ENCODE peak calls at places on chromosomes 16 and 17, in six cellular contexts. U, W, M, R, T and I are unnamed samples.

GRCh38 chr17:40551091-40551873 is 14.0 kb downstream of the CCR7 start:
- DNase-seq in R (no peak), U (peak; percentile 86), W (no peak), M (peak; percentile 69), T (peak; percentile 98), I (peak; percentile 76)

GRCh38 chr17:14780116-14780515 is 479.2 kb downstream of the HS3ST3B1 start:
- DNase-seq in W (no peak), T (no peak), R (no peak), M (no peak), U (no peak), I (no peak)

GRCh38 chr17:8117980-8118768 is at the start of gene ALOXE3:
- DNase-seq in U (no peak), T (peak; percentile 75), M (peak; percentile 87), R (no peak), W (peak; percentile 78), I (peak; percentile 66)

GRCh38 chr16:30004811-30005242 is 6.0 kb downstream of the DOC2A start:
- DNase-seq in W (peak; percentile 84), M (no peak), R (no peak), U (no peak), T (no peak), I (no peak)

GRCh38 chr17:76382803-76383644 is 1.4 kb upstream of the SPHK1 start:
- DNase-seq in U (peak; percentile 71), M (peak; percentile 74), W (peak; percentile 92), T (peak; percentile 86), R (no peak), I (peak; percentile 62)

GRCh38 chr16:14394834-14395233 is 235.2 kb downstream of the PARN start:
- DNase-seq in U (no peak), W (peak; percentile 2), M (no peak), T (no peak), R (no peak), I (no peak)

GRCh38 chr17:81690066-81690465 is 6.3 kb downstream of the HGS start:
- DNase-seq in T (no peak), W (no peak), U (no peak), R (no peak), M (no peak), I (no peak)

GRCh38 chr17:47898246-47898645 is 2.2 kb downstream of the SP2 start:
- DNase-seq in M (no peak), W (no peak), R (no peak), U (no peak), T (no peak), I (no peak)

GRCh38 chr16:86231321-86231995 is 278.9 kb upstream of the FOXF1 start:
- DNase-seq in W (no peak), R (no peak), U (no peak), T (no peak), M (no peak), I (peak; percentile 56)

GRCh38 chr16:85002643-85003042 is 8.7 kb downstream of the ZDHHC7 start:
- DNase-seq in M (no peak), U (peak; percentile 55), T (no peak), R (no peak), W (peak; percentile 90), I (no peak)

GRCh38 chr16:16016388-16016964 is 67.1 kb downstream of the ABCC1 start:
- DNase-seq in R (no peak), W (no peak), U (no peak), T (no peak), M (no peak), I (no peak)

GRCh38 chr16:979859-980594 is 1.5 kb upstream of the SOX8 start:
- DNase-seq in W (no peak), M (no peak), U (no peak), T (no peak), R (no peak), I (no peak)
- H3K4me3 ChIP-seq in W (peak overlapping the region; percentile 21), M (peak overlapping the region; percentile 61), U (peak overlapping the region; percentile 45), T (no peak overlapping the region), R (peak overlapping the region; percentile 75), I (no peak overlapping the region)

GRCh38 chr17:1907818-1908698 is 78.3 kb downstream of the RPA1 start:
- DNase-seq in R (no peak), T (peak; percentile 53), M (peak; percentile 54), U (no peak), W (peak; percentile 79), I (no peak)

GRCh38 chr17:1907216-1907631 is 77.4 kb downstream of the RPA1 start:
- DNase-seq in U (no peak), T (no peak), M (no peak), R (no peak), W (peak; percentile 42), I (no peak)

GRCh38 chr17:1906622-1907021 is 76.8 kb downstream of the RPA1 start:
- DNase-seq in U (no peak), W (no peak), M (peak; percentile 46), T (no peak), R (no peak), I (no peak)

GRCh38 chr17:1909985-1910384 is 80.2 kb downstream of the RPA1 start:
- DNase-seq in U (no peak), W (no peak), M (no peak), T (no peak), R (no peak), I (no peak)

DNA sequence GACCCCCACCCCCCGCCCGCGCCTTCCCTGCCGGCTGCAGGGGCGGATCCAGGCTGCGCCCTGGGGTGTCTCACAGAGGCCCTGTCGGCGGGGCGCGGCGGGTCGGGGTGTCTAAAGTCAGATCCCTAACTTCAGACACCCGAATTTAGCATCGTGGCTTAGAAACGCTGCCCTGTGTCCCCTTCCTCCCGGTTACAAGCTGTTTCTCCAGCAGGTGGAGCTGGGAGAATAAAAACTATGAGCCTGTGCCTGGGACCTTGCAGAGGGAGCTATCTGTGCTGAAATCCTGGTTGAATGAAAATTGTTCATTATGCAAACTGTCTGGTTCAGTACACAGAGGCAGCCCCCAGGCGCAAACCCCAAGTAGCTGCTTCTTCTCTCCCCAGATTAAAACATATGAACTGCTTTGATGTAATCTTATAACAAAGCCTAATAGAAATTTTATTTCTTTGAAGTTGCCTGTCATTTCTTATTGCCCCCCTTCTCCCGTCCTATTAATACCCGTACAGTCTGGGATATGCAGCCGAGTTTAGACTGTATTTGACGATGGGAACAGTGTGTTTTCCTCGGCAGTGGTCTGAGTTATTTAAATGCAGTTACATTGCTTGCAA is 79.0 kb downstream of the RPA1 start:
- DNase-seq in M (peak; percentile 83), R (no peak), W (peak; percentile 72), U (peak; percentile 52), T (peak; percentile 66), I (peak; percentile 38)
- H3K27me3 ChIP-seq in M (peaks cover 71% of the 10 kb centered on the region), R (peaks cover 98% of the 10 kb centered on the region), W (peaks cover 48% of the 10 kb centered on the region), U (peaks cover 51% of the 10 kb centered on the region), T (peaks cover 25% of the 10 kb centered on the region), I (no peaks in the 10 kb centered on the region)

GRCh38 chr16:89661215-89661614 is 3.6 kb downstream of the SPATA33 start:
- DNase-seq in R (no peak), W (peak; percentile 4), M (no peak), T (no peak), U (no peak), I (no peak)
- H3K36me3 ChIP-seq in R (no peaks in the 10 kb centered on the region), W (no peaks in the 10 kb centered on the region), M (no peaks in the 10 kb centered on the region), T (peaks cover 4% of the 10 kb centered on the region), U (no peaks in the 10 kb centered on the region), I (peaks cover 23% of the 10 kb centered on the region)

GRCh38 chr17:68199837-68200688 is 47.8 kb upstream of the AMZ2 start:
- DNase-seq in M (no peak), U (no peak), R (no peak), W (no peak), T (no peak), I (no peak)

GRCh38 chr17:68197091-68197996 is 50.5 kb upstream of the AMZ2 start:
- DNase-seq in R (no peak), T (no peak), U (peak; percentile 47), W (no peak), M (peak; percentile 25), I (no peak)

GRCh38 chr17:68197997-68198930 is 49.6 kb upstream of the AMZ2 start:
- DNase-seq in T (no peak), W (no peak), M (peak; percentile 39), U (no peak), R (no peak), I (no peak)

GRCh38 chr17:68200689-68201424 is 47.0 kb upstream of the AMZ2 start:
- DNase-seq in W (peak; percentile 96), M (peak; percentile 86), T (peak; percentile 57), U (peak; percentile 84), R (no peak), I (peak; percentile 84)

GRCh38 chr17:68198931-68199836 is 48.7 kb upstream of the AMZ2 start:
- DNase-seq in T (no peak), M (peak; percentile 29), W (peak; percentile 81), U (no peak), R (no peak), I (no peak)
- H3K4me3 ChIP-seq in T (no peak overlapping the region), M (no peak overlapping the region), W (no peak overlapping the region), U (peak overlapping the region; percentile 16), R (peak overlapping the region; percentile 63), I (peak overlapping the region; percentile 11)

GRCh38 chr17:44827863-44828262 is 2.2 kb downstream of the GJC1 start:
- DNase-seq in T (no peak), W (no peak), M (no peak), U (no peak), R (no peak), I (no peak)
- H3K27me3 ChIP-seq in T (no peaks in the 10 kb centered on the region), W (peaks cover 48% of the 10 kb centered on the region), M (peaks cover 12% of the 10 kb centered on the region), U (peaks cover 9% of the 10 kb centered on the region), R (peaks cover 92% of the 10 kb centered on the region), I (no peaks in the 10 kb centered on the region)

GRCh38 chr17:58352843-58353719 is 1.1 kb upstream of the SUPT4H1 start:
- DNase-seq in W (no peak), M (peak; percentile 57), R (no peak), U (peak; percentile 50), T (peak; percentile 46), I (no peak)
- H3K36me3 ChIP-seq in W (no peaks in the 10 kb centered on the region), M (no peaks in the 10 kb centered on the region), R (peaks cover 8% of the 10 kb centered on the region), U (peaks cover 15% of the 10 kb centered on the region), T (peaks cover 11% of the 10 kb centered on the region), I (peaks cover 21% of the 10 kb centered on the region)